ENCODE peak calls at places on chromosomes 2 and 18, in six cellular contexts. One of them, this sample, is unnamed.

GRCh38 chr18:13231151-13231550 is 12.6 kb downstream of the LDLRAD4 start:
- DNase-seq in iris pigment epithelial cell: no peak
- DNase-seq in heart left ventricle: no peak
- DNase-seq in posterior vena cava: peak
- DNase-seq in HFFc6: no peak
- DNase-seq in PC-9: no peak
- DNase-seq in this sample: no peak

GRCh38 chr2:142974288-142975024 is 97.0 kb downstream of the KYNU start:
- DNase-seq in HFFc6: no peak
- DNase-seq in posterior vena cava: no peak
- DNase-seq in PC-9: peak
- DNase-seq in iris pigment epithelial cell: peak
- DNase-seq in heart left ventricle: no peak
- DNase-seq in this sample: no peak

GRCh38 chr18:77203071-77203470 is 46.6 kb upstream of the GALR1 start:
- DNase-seq in heart left ventricle: no peak
- DNase-seq in PC-9: no peak
- DNase-seq in posterior vena cava: no peak
- DNase-seq in iris pigment epithelial cell: no peak
- DNase-seq in HFFc6: peak
- DNase-seq in this sample: no peak

GRCh38 chr2:31337860-31338259 is 76.7 kb downstream of the XDH start:
- DNase-seq in PC-9: no peak
- DNase-seq in heart left ventricle: no peak
- DNase-seq in HFFc6: peak
- DNase-seq in posterior vena cava: no peak
- DNase-seq in iris pigment epithelial cell: peak
- DNase-seq in this sample: no peak

GRCh38 chr2:178205853-178206516 is 11.7 kb downstream of the OSBPL6 start:
- DNase-seq in iris pigment epithelial cell: peak
- DNase-seq in HFFc6: peak
- DNase-seq in heart left ventricle: no peak
- DNase-seq in PC-9: no peak
- DNase-seq in posterior vena cava: no peak
- DNase-seq in this sample: no peak

GRCh38 chr2:182887753-182888415 is 21.4 kb upstream of the FRZB start:
- DNase-seq in HFFc6: no peak
- DNase-seq in heart left ventricle: no peak
- DNase-seq in iris pigment epithelial cell: no peak
- DNase-seq in posterior vena cava: no peak
- DNase-seq in PC-9: no peak
- DNase-seq in this sample: no peak

GRCh38 chr2:57981369-57981768 is 65.2 kb upstream of the VRK2 start:
- DNase-seq in PC-9: peak
- DNase-seq in heart left ventricle: no peak
- DNase-seq in iris pigment epithelial cell: peak
- DNase-seq in HFFc6: peak
- DNase-seq in posterior vena cava: no peak
- DNase-seq in this sample: no peak

GRCh38 chr2:21438949-21439348 is 315.2 kb downstream of the TDRD15 start:
- DNase-seq in HFFc6: no peak
- DNase-seq in iris pigment epithelial cell: peak
- DNase-seq in heart left ventricle: no peak
- DNase-seq in PC-9: peak
- DNase-seq in posterior vena cava: no peak
- DNase-seq in this sample: no peak

GRCh38 chr2:150482667-150483260 is 4.7 kb downstream of the RND3 start:
- DNase-seq in PC-9: no peak
- DNase-seq in posterior vena cava: no peak
- DNase-seq in iris pigment epithelial cell: no peak
- DNase-seq in HFFc6: peak
- DNase-seq in heart left ventricle: no peak
- DNase-seq in this sample: no peak

GRCh38 chr2:197647961-197648690 is 27.3 kb downstream of the RFTN2 start:
- DNase-seq in PC-9: no peak
- DNase-seq in HFFc6: peak
- DNase-seq in iris pigment epithelial cell: peak
- DNase-seq in heart left ventricle: no peak
- DNase-seq in posterior vena cava: no peak
- DNase-seq in this sample: no peak

GRCh38 chr2:201208563-201209252 is 25.8 kb downstream of the CASP10 start:
- DNase-seq in PC-9: no peak
- DNase-seq in iris pigment epithelial cell: no peak
- DNase-seq in HFFc6: no peak
- DNase-seq in posterior vena cava: no peak
- DNase-seq in heart left ventricle: peak
- DNase-seq in this sample: no peak

GRCh38 chr2:196372811-196373664 is 201.7 kb upstream of the STK17B start:
- DNase-seq in HFFc6: no peak
- DNase-seq in heart left ventricle: no peak
- DNase-seq in posterior vena cava: no peak
- DNase-seq in PC-9: no peak
- DNase-seq in iris pigment epithelial cell: no peak
- DNase-seq in this sample: no peak

GRCh38 chr18:76822510-76823165 is at the start of gene ZNF236:
- DNase-seq in PC-9: no peak
- DNase-seq in heart left ventricle: peak
- DNase-seq in HFFc6: peak
- DNase-seq in posterior vena cava: peak
- DNase-seq in iris pigment epithelial cell: peak
- DNase-seq in this sample: peak

GRCh38 chr18:51278045-51278649 is 80.7 kb upstream of the MEX3C start:
- DNase-seq in posterior vena cava: no peak
- DNase-seq in HFFc6: no peak
- DNase-seq in iris pigment epithelial cell: no peak
- DNase-seq in PC-9: peak
- DNase-seq in heart left ventricle: peak
- DNase-seq in this sample: no peak

GRCh38 chr2:42359304-42359749 is 1.7 kb downstream of the COX7A2L start:
- DNase-seq in heart left ventricle: no peak
- DNase-seq in PC-9: no peak
- DNase-seq in iris pigment epithelial cell: no peak
- DNase-seq in HFFc6: no peak
- DNase-seq in posterior vena cava: no peak
- DNase-seq in this sample: no peak

This sample was measured in uterus.